ENCODE peak calls at places on chromosomes 7 and 10, in eight cellular contexts. M is tibial nerve; G is CD8-positive, alpha-beta memory T cell; Q is stomach; S is gastrocnemius medialis; W is neural progenitor cell; Y is sigmoid colon; P is prostate gland. Z is an unnamed sample.

GRCh38 chr7:97390915-97391593 is 273.6 kb downstream of the SDHAF3 start:
- DNase-seq in P (no peak), W (no peak), Q (no peak), M (no peak), G (no peak), S (no peak), Y (no peak), Z (peak; percentile 43)

GRCh38 chr10:126059101-126059826 is 162.9 kb downstream of the FANK1 start:
- DNase-seq in W (no peak), Y (no peak), P (no peak), S (no peak), M (no peak), Q (no peak), G (no peak), Z (peak; percentile 90)

GRCh38 chr7:137934176-137934826 is 67.6 kb downstream of the CREB3L2 start:
- DNase-seq in Q (no peak), P (no peak), G (no peak), W (no peak), S (no peak), Y (no peak), M (no peak), Z (no peak)

GRCh38 chr7:83835424-83835823 is 186.5 kb upstream of the SEMA3E start:
- DNase-seq in Q (no peak), Y (no peak), G (no peak), P (no peak), S (no peak), W (no peak), M (no peak), Z (no peak)

GRCh38 chr10:94546058-94546595 is 539 bp downstream of the HELLS start:
- DNase-seq in M (no peak), Y (no peak), P (no peak), W (peak; percentile 16), G (no peak), Q (no peak), S (no peak), Z (no peak)

GRCh38 chr7:105388373-105389089 is at the start of gene SRPK2:
- DNase-seq in W (peak; percentile 91), Q (peak; percentile 84), Y (peak; percentile 88), G (peak; percentile 67), P (peak; percentile 77), S (peak; percentile 62), M (peak; percentile 38), Z (peak; percentile 70)

GRCh38 chr10:101189461-101190401 is 39.5 kb downstream of the LBX1 start:
- DNase-seq in P (no peak), W (no peak), Y (no peak), Q (no peak), G (no peak), S (no peak), M (no peak), Z (no peak)

GRCh38 chr7:76340617-76341131 is 18.1 kb downstream of the YWHAG start:
- DNase-seq in G (no peak), Q (no peak), Y (peak; percentile 46), M (no peak), P (no peak), W (no peak), S (no peak), Z (no peak)

GRCh38 chr10:125151824-125152634 is 8.3 kb downstream of the CTBP2 start:
- DNase-seq in W (peak; percentile 44), M (no peak), G (no peak), S (no peak), Y (no peak), Q (peak; percentile 70), P (no peak), Z (no peak)

GRCh38 chr7:151231964-151232271 is 365 bp upstream of the CHPF2 start:
- DNase-seq in M (no peak), Y (no peak), Q (no peak), W (no peak), S (no peak), P (no peak), G (no peak), Z (no peak)

GRCh38 chr10:64507869-64508609 is 986.8 kb downstream of the REEP3 start:
- DNase-seq in Q (no peak), W (no peak), M (no peak), Y (no peak), P (no peak), S (no peak), G (no peak), Z (no peak)

GRCh38 chr7:38368191-38368605 is 94.8 kb upstream of the TARP start:
- DNase-seq in W (peak; percentile 82), Y (peak; percentile 66), Q (peak; percentile 57), P (peak; percentile 17), S (no peak), G (peak; percentile 79), M (peak; percentile 26), Z (peak; percentile 81)

GRCh38 chr10:75466886-75467285 is 35.5 kb downstream of the LRMDA start:
- DNase-seq in G (no peak), Y (no peak), W (no peak), S (no peak), P (no peak), M (no peak), Q (no peak), Z (no peak)

GRCh38 chr7:150388709-150389531 is 9.8 kb downstream of the ZNF775 start:
- DNase-seq in W (peak; percentile 52), P (peak; percentile 81), Y (peak; percentile 95), Q (peak; percentile 75), S (peak; percentile 70), G (no peak), M (no peak), Z (no peak)

GRCh38 chr10:30997536-30998252 is 34.0 kb downstream of the ZNF438 start:
- DNase-seq in W (no peak), Y (no peak), M (no peak), G (no peak), Q (no peak), P (no peak), S (no peak), Z (no peak)

GRCh38 chr10:116408716-116409115 is 18.9 kb upstream of the PNLIPRP3 start:
- DNase-seq in P (no peak), M (no peak), S (no peak), G (no peak), W (peak; percentile 6), Y (no peak), Q (no peak), Z (no peak)

DNA sequence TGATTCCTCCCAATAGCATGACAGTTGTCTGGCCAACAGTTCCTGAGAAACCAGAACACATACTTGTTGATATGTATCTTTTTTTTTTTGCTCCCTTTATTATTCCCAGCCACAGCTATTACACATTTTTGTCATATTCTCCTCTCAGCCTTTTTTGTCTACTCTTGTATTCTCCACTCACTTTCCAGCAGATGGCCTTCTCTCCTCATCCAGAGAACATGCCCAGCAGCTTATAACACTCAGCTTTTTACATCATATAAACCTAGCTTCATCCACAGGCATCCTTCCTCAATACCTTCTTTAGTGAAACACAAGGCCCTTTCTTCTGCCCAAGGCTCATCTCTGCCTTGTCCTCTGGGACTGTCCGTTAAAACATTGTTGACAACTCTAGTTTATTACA is 101.7 kb downstream of the ORC5 start:
- DNase-seq in G (no peak), S (no peak), M (no peak), P (no peak), Y (no peak), W (no peak), Q (no peak), Z (no peak)
- H3K9me3 ChIP-seq in G (no peaks in the 10 kb centered on the region), S (no peaks in the 10 kb centered on the region), M (no peaks in the 10 kb centered on the region), P (no peaks in the 10 kb centered on the region), Y (no peaks in the 10 kb centered on the region), W (no peaks in the 10 kb centered on the region), Q (no peaks in the 10 kb centered on the region), Z (no peaks in the 10 kb centered on the region)

GRCh38 chr7:45078199-45078681 is 10.5 kb downstream of the NACAD start:
- DNase-seq in W (no peak), S (no peak), G (no peak), M (no peak), Q (no peak), P (no peak), Y (peak; percentile 48), Z (no peak)

GRCh38 chr7:45077579-45077978 is 11.2 kb downstream of the NACAD start:
- DNase-seq in Q (no peak), P (no peak), M (no peak), S (no peak), Y (no peak), W (no peak), G (no peak), Z (no peak)

GRCh38 chr7:45075871-45076796 is 12.6 kb downstream of the NACAD start:
- DNase-seq in Y (no peak), S (no peak), P (no peak), W (no peak), G (no peak), Q (no peak), M (no peak), Z (no peak)

GRCh38 chr7:45074738-45075644 is 13.8 kb downstream of the NACAD start:
- DNase-seq in Y (no peak), P (no peak), Q (no peak), S (no peak), G (no peak), M (no peak), W (no peak), Z (no peak)

DNA sequence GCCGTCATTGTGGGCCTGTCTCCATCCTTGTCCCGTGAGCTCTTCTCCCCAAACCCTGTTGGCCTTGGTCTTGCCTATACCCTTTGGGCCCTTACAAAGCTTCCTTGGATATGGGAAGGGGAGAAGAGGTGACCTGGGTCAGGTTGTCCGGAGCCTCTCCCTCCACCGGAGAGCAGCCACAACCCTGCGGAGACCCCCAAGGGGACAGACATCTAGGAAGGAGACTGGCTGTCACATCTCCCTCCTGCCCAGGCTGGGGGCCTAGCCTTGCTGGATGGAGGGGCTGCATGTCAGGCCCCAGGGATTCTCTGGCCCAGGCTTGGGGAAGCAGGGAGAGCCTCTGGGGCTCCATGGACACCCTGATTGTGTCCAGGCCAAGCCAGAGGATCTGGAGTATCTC is 11.8 kb downstream of the NACAD start:
- DNase-seq in P (no peak), Y (no peak), G (no peak), Q (no peak), M (no peak), W (no peak), S (no peak), Z (no peak)
- H3K36me3 ChIP-seq in P (peaks cover 3% of the 10 kb centered on the region), Y (peaks cover 61% of the 10 kb centered on the region), G (peaks cover 46% of the 10 kb centered on the region), Q (peaks cover 47% of the 10 kb centered on the region), M (no peaks in the 10 kb centered on the region), W (no peaks in the 10 kb centered on the region), S (no peaks in the 10 kb centered on the region), Z (peaks cover 53% of the 10 kb centered on the region)

DNA sequence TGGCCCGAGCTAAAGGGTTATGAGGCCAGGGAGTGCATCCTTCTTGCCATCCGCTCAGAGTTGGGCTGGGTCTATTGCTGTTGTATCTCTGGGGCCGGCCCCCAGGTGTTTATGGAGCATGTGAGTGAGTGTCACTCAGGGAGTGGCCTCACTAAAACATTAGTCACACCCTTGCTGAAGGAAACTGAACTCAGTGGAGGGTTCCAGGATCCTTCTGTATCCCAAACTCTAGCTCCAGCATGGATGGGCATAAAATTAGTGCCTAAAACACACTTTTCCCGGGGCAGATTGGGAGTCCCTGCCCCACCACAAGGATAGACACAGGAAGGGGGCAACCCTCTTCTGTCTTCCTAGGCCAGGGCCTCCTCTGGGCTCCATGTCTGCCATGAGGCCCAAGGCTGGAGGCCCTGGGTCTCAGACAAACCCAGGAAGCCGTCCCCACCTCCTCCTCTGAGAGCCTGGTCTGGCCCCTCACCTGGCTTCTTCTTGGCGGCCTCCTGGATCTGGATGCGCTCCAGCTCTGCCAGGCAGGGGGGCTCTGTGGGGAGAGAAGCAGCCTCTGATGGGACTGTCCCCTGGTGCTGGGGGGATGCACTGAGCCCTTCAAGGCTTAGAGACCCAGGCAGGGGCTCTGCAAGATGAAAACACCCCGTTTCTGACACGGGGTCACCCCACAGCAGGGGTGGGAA is 24.5 kb downstream of the SPOCK2 start:
- DNase-seq in Y (no peak), Q (no peak), P (no peak), W (no peak), G (no peak), M (no peak), S (no peak), Z (no peak)
- H3K4me1 ChIP-seq in Y (no peaks in the 10 kb centered on the region), Q (no peaks in the 10 kb centered on the region), P (no peaks in the 10 kb centered on the region), W (peaks cover 5% of the 10 kb centered on the region), G (no peaks in the 10 kb centered on the region), M (no peaks in the 10 kb centered on the region), S (no peaks in the 10 kb centered on the region), Z (peaks cover 10% of the 10 kb centered on the region)

GRCh38 chr7:63012633-63013183 is 985.9 kb upstream of the ZNF722 start:
- DNase-seq in M (no peak), G (no peak), W (no peak), Q (peak; percentile 31), Y (no peak), S (no peak), P (peak; percentile 22), Z (no peak)
- H3K9me3 ChIP-seq in M (no peaks in the 10 kb centered on the region), G (no peaks in the 10 kb centered on the region), W (peaks cover 69% of the 10 kb centered on the region), Q (peaks cover 81% of the 10 kb centered on the region), Y (peaks cover 13% of the 10 kb centered on the region), S (no peaks in the 10 kb centered on the region), P (no peaks in the 10 kb centered on the region), Z (peaks cover 3% of the 10 kb centered on the region)